ENCODE peak calls at places on chromosomes 11 and 22, in four cellular contexts. One of them, this sample, is unnamed.

GRCh38 chr22:37148742-37149665 is 712 bp downstream of the IL2RB start:
- ATAC-seq in activated naive CD8-positive, alpha-beta T cell treated with anti-CD3 and anti-CD28 coated beads, Interleukin-2, amount 50 U/mL, for 24 hours: peak; percentile 10
- ATAC-seq in RWPE2: no peak
- ATAC-seq in naive thymus-derived CD8-positive, alpha-beta T cell: no peak
- ATAC-seq in this sample: peak; percentile 3

GRCh38 chr11:75170463-75171201 is 19.7 kb downstream of the SLCO2B1 start:
- ATAC-seq in RWPE2: no peak
- ATAC-seq in activated naive CD8-positive, alpha-beta T cell treated with anti-CD3 and anti-CD28 coated beads, Interleukin-2, amount 50 U/mL, for 24 hours: no peak
- ATAC-seq in naive thymus-derived CD8-positive, alpha-beta T cell: no peak
- ATAC-seq in this sample: no peak

GRCh38 chr11:69999721-70000120 is 78.4 kb upstream of the ANO1 start:
- ATAC-seq in naive thymus-derived CD8-positive, alpha-beta T cell: no peak
- ATAC-seq in RWPE2: no peak
- ATAC-seq in activated naive CD8-positive, alpha-beta T cell treated with anti-CD3 and anti-CD28 coated beads, Interleukin-2, amount 50 U/mL, for 24 hours: no peak
- ATAC-seq in this sample: no peak

GRCh38 chr22:18994780-18995711 is 59.0 kb upstream of the PRODH start:
- ATAC-seq in activated naive CD8-positive, alpha-beta T cell treated with anti-CD3 and anti-CD28 coated beads, Interleukin-2, amount 50 U/mL, for 24 hours: no peak
- ATAC-seq in RWPE2: no peak
- ATAC-seq in naive thymus-derived CD8-positive, alpha-beta T cell: no peak
- ATAC-seq in this sample: no peak

GRCh38 chr11:128845334-128845780 is 21.7 kb downstream of the KCNJ1 start:
- ATAC-seq in RWPE2: no peak
- ATAC-seq in activated naive CD8-positive, alpha-beta T cell treated with anti-CD3 and anti-CD28 coated beads, Interleukin-2, amount 50 U/mL, for 24 hours: no peak
- ATAC-seq in naive thymus-derived CD8-positive, alpha-beta T cell: peak; percentile 63
- ATAC-seq in this sample: peak; percentile 57

GRCh38 chr11:76610871-76611475 is 59.6 kb downstream of the LRRC32 start:
- ATAC-seq in naive thymus-derived CD8-positive, alpha-beta T cell: no peak
- ATAC-seq in activated naive CD8-positive, alpha-beta T cell treated with anti-CD3 and anti-CD28 coated beads, Interleukin-2, amount 50 U/mL, for 24 hours: peak; percentile 53
- ATAC-seq in RWPE2: no peak
- ATAC-seq in this sample: peak; percentile 47

GRCh38 chr22:39745789-39746188 is 147.8 kb downstream of the ENTHD1 start:
- ATAC-seq in naive thymus-derived CD8-positive, alpha-beta T cell: no peak
- ATAC-seq in activated naive CD8-positive, alpha-beta T cell treated with anti-CD3 and anti-CD28 coated beads, Interleukin-2, amount 50 U/mL, for 24 hours: peak; percentile 57
- ATAC-seq in RWPE2: no peak
- ATAC-seq in this sample: no peak

GRCh38 chr11:62905286-62905685 is 15.9 kb downstream of the CHRM1 start:
- ATAC-seq in naive thymus-derived CD8-positive, alpha-beta T cell: no peak
- ATAC-seq in RWPE2: peak; percentile 20
- ATAC-seq in activated naive CD8-positive, alpha-beta T cell treated with anti-CD3 and anti-CD28 coated beads, Interleukin-2, amount 50 U/mL, for 24 hours: no peak
- ATAC-seq in this sample: no peak

GRCh38 chr11:103887001-103887680 is 149.3 kb upstream of the DDI1 start:
- ATAC-seq in activated naive CD8-positive, alpha-beta T cell treated with anti-CD3 and anti-CD28 coated beads, Interleukin-2, amount 50 U/mL, for 24 hours: no peak
- ATAC-seq in naive thymus-derived CD8-positive, alpha-beta T cell: no peak
- ATAC-seq in RWPE2: no peak
- ATAC-seq in this sample: no peak

GRCh38 chr22:38211556-38211955 is 9.8 kb downstream of the MAFF start:
- ATAC-seq in naive thymus-derived CD8-positive, alpha-beta T cell: no peak
- ATAC-seq in RWPE2: no peak
- ATAC-seq in activated naive CD8-positive, alpha-beta T cell treated with anti-CD3 and anti-CD28 coated beads, Interleukin-2, amount 50 U/mL, for 24 hours: no peak
- ATAC-seq in this sample: no peak

GRCh38 chr11:441043-441417 is 781 bp downstream of the ANO9 start:
- ATAC-seq in naive thymus-derived CD8-positive, alpha-beta T cell: no peak
- ATAC-seq in RWPE2: peak; percentile 16
- ATAC-seq in activated naive CD8-positive, alpha-beta T cell treated with anti-CD3 and anti-CD28 coated beads, Interleukin-2, amount 50 U/mL, for 24 hours: no peak
- ATAC-seq in this sample: no peak

GRCh38 chr11:64638829-64639228 is 47.8 kb downstream of the SLC22A12 start:
- ATAC-seq in naive thymus-derived CD8-positive, alpha-beta T cell: no peak
- ATAC-seq in RWPE2: no peak
- ATAC-seq in activated naive CD8-positive, alpha-beta T cell treated with anti-CD3 and anti-CD28 coated beads, Interleukin-2, amount 50 U/mL, for 24 hours: no peak
- ATAC-seq in this sample: no peak

GRCh38 chr22:36331912-36332622 is 55.7 kb downstream of the MYH9 start:
- ATAC-seq in activated naive CD8-positive, alpha-beta T cell treated with anti-CD3 and anti-CD28 coated beads, Interleukin-2, amount 50 U/mL, for 24 hours: peak; percentile 17
- ATAC-seq in RWPE2: no peak
- ATAC-seq in naive thymus-derived CD8-positive, alpha-beta T cell: peak; percentile 27
- ATAC-seq in this sample: peak; percentile 35

GRCh38 chr22:29842172-29842571 is 4.1 kb upstream of the ASCC2 start:
- ATAC-seq in naive thymus-derived CD8-positive, alpha-beta T cell: no peak
- ATAC-seq in activated naive CD8-positive, alpha-beta T cell treated with anti-CD3 and anti-CD28 coated beads, Interleukin-2, amount 50 U/mL, for 24 hours: no peak
- ATAC-seq in RWPE2: no peak
- ATAC-seq in this sample: no peak

GRCh38 chr11:8263109-8263768 is 439 bp downstream of the LMO1 start:
- ATAC-seq in naive thymus-derived CD8-positive, alpha-beta T cell: peak; percentile 49
- ATAC-seq in RWPE2: peak; percentile 7
- ATAC-seq in activated naive CD8-positive, alpha-beta T cell treated with anti-CD3 and anti-CD28 coated beads, Interleukin-2, amount 50 U/mL, for 24 hours: no peak
- ATAC-seq in this sample: peak; percentile 29

GRCh38 chr11:36436084-36436483 is 74.0 kb downstream of the TRAF6 start:
- ATAC-seq in naive thymus-derived CD8-positive, alpha-beta T cell: no peak
- ATAC-seq in activated naive CD8-positive, alpha-beta T cell treated with anti-CD3 and anti-CD28 coated beads, Interleukin-2, amount 50 U/mL, for 24 hours: no peak
- ATAC-seq in RWPE2: no peak
- ATAC-seq in this sample: no peak

GRCh38 chr11:88709567-88709966 is 356.2 kb downstream of the GRM5 start:
- ATAC-seq in RWPE2: peak; percentile 75
- ATAC-seq in activated naive CD8-positive, alpha-beta T cell treated with anti-CD3 and anti-CD28 coated beads, Interleukin-2, amount 50 U/mL, for 24 hours: no peak
- ATAC-seq in naive thymus-derived CD8-positive, alpha-beta T cell: no peak
- ATAC-seq in this sample: no peak

GRCh38 chr22:29795663-29796062 is 28.5 kb downstream of the UQCR10 start:
- ATAC-seq in RWPE2: no peak
- ATAC-seq in naive thymus-derived CD8-positive, alpha-beta T cell: no peak
- ATAC-seq in activated naive CD8-positive, alpha-beta T cell treated with anti-CD3 and anti-CD28 coated beads, Interleukin-2, amount 50 U/mL, for 24 hours: no peak
- ATAC-seq in this sample: no peak

GRCh38 chr11:115665345-115665901 is 161.2 kb upstream of the CADM1 start:
- ATAC-seq in RWPE2: no peak
- ATAC-seq in activated naive CD8-positive, alpha-beta T cell treated with anti-CD3 and anti-CD28 coated beads, Interleukin-2, amount 50 U/mL, for 24 hours: no peak
- ATAC-seq in naive thymus-derived CD8-positive, alpha-beta T cell: no peak
- ATAC-seq in this sample: no peak

GRCh38 chr11:47408598-47409439 is 429 bp downstream of the SLC39A13 start:
- ATAC-seq in activated naive CD8-positive, alpha-beta T cell treated with anti-CD3 and anti-CD28 coated beads, Interleukin-2, amount 50 U/mL, for 24 hours: no peak
- ATAC-seq in naive thymus-derived CD8-positive, alpha-beta T cell: peak; percentile 4
- ATAC-seq in RWPE2: peak; percentile 54
- ATAC-seq in this sample: no peak

GRCh38 chr22:38148252-38148651 is 33.4 kb downstream of the PLA2G6 start:
- ATAC-seq in RWPE2: peak; percentile 64
- ATAC-seq in naive thymus-derived CD8-positive, alpha-beta T cell: no peak
- ATAC-seq in activated naive CD8-positive, alpha-beta T cell treated with anti-CD3 and anti-CD28 coated beads, Interleukin-2, amount 50 U/mL, for 24 hours: no peak
- ATAC-seq in this sample: no peak

GRCh38 chr22:35883028-35883620 is 145.5 kb downstream of the RBFOX2 start:
- ATAC-seq in activated naive CD8-positive, alpha-beta T cell treated with anti-CD3 and anti-CD28 coated beads, Interleukin-2, amount 50 U/mL, for 24 hours: no peak
- ATAC-seq in naive thymus-derived CD8-positive, alpha-beta T cell: peak; percentile 76
- ATAC-seq in RWPE2: peak; percentile 90
- ATAC-seq in this sample: no peak

GRCh38 chr11:62132188-62132587 is 8.4 kb downstream of the INCENP start:
- ATAC-seq in RWPE2: peak; percentile 85
- ATAC-seq in activated naive CD8-positive, alpha-beta T cell treated with anti-CD3 and anti-CD28 coated beads, Interleukin-2, amount 50 U/mL, for 24 hours: no peak
- ATAC-seq in naive thymus-derived CD8-positive, alpha-beta T cell: no peak
- ATAC-seq in this sample: no peak

This sample was measured in stimulated activated memory B cell treated with anti-CD40 and anti-IgM and Interleukin-4, amounts not matched to agents 10 μg/mL and 1 μg/mL and 100 μg/mL, for 72 hours.